ENCODE peak calls at places on chromosomes 7 and 10, in nine cellular contexts. K is activated CD4-positive, alpha-beta T cell treated with anti-CD3 and anti-CD28 coated beads, Interleukin-2, amount 50 U/mL, for 1 hour; L is natural killer cell; P is stimulated activated CD8-positive, alpha-beta memory T cell treated with anti-CD3 and anti-CD28 coated beads, Interleukin-15, amount 100 ng/mL, for 4 hours; X is nephron progenitor cell; E is PC-3; N is HEK293T; I is hypothalamus; S is choroid plexus epithelial cell. G is an unnamed sample.

GRCh38 chr10:93006435-93007039 is 54.1 kb upstream of the CYP26C1 start:
- DNase-seq in K (no peak), L (no peak), P (no peak), X (peak), E (peak), N (peak), I (no peak), S (peak), G (peak)

GRCh38 chr7:130966246-130967009 is 232.4 kb upstream of the KLF14 start:
- DNase-seq in K (no peak), L (no peak), P (no peak), X (no peak), E (no peak), N (no peak), I (no peak), S (peak), G (no peak)

GRCh38 chr10:132236161-132236560 is 49.4 kb downstream of the DPYSL4 start:
- DNase-seq in K (no peak), L (no peak), P (no peak), X (no peak), E (no peak), N (no peak), I (no peak), S (no peak), G (no peak)

GRCh38 chr10:96089116-96089515 is 41.0 kb upstream of the ZNF518A start:
- DNase-seq in K (no peak), L (no peak), P (no peak), X (no peak), E (no peak), N (no peak), I (no peak), S (no peak), G (no peak)

GRCh38 chr7:2604608-2605174 is 27.1 kb upstream of the TTYH3 start:
- DNase-seq in K (no peak), L (no peak), P (no peak), X (no peak), E (no peak), N (no peak), I (no peak), S (no peak), G (no peak)

GRCh38 chr10:21071001-21071673 is 174.0 kb upstream of the NEBL start:
- DNase-seq in K (no peak), L (no peak), P (no peak), X (no peak), E (no peak), N (no peak), I (no peak), S (no peak), G (no peak)

GRCh38 chr7:1026721-1027151 is 17.6 kb upstream of the GPR146 start:
- DNase-seq in K (no peak), L (no peak), P (no peak), X (no peak), E (no peak), N (no peak), I (no peak), S (no peak), G (no peak)

GRCh38 chr7:134865001-134865845 is 85.8 kb downstream of the CALD1 start:
- DNase-seq in K (peak), L (no peak), P (peak), X (no peak), E (no peak), N (no peak), I (no peak), S (peak), G (no peak)

GRCh38 chr7:154302380-154302779 is 250.2 kb downstream of the DPP6 start:
- DNase-seq in K (no peak), L (no peak), P (no peak), X (no peak), E (no peak), N (no peak), I (no peak), S (no peak), G (no peak)

GRCh38 chr7:45000096-45001032 is at the start of gene CCM2:
- DNase-seq in K (no peak), L (no peak), P (no peak), X (no peak), E (peak), N (peak), I (no peak), S (peak), G (no peak)

GRCh38 chr7:2510130-2510776 is 9.3 kb upstream of the LFNG start:
- DNase-seq in K (no peak), L (no peak), P (no peak), X (no peak), E (no peak), N (no peak), I (no peak), S (no peak), G (no peak)

GRCh38 chr7:156816943-156817572 is 75.9 kb downstream of the LMBR1 start:
- DNase-seq in K (no peak), L (no peak), P (no peak), X (no peak), E (peak), N (no peak), I (no peak), S (peak), G (peak)

GRCh38 chr10:93993782-93994668 is at the start of gene PLCE1:
- DNase-seq in K (no peak), L (no peak), P (no peak), X (peak), E (peak), N (peak), I (peak), S (peak), G (peak)

GRCh38 chr7:43572516-43573049 is 10.3 kb upstream of the STK17A start:
- DNase-seq in K (no peak), L (no peak), P (no peak), X (no peak), E (peak), N (no peak), I (peak), S (peak), G (peak)

GRCh38 chr10:71246591-71247143 is 34.3 kb downstream of the UNC5B start:
- DNase-seq in K (no peak), L (no peak), P (no peak), X (no peak), E (peak), N (no peak), I (no peak), S (no peak), G (peak)

GRCh38 chr10:3071405-3072198 is 4.3 kb downstream of the PFKP start:
- DNase-seq in K (no peak), L (no peak), P (peak), X (no peak), E (peak), N (no peak), I (no peak), S (peak), G (peak)

GRCh38 chr10:11424456-11425287 is 186.8 kb downstream of the USP6NL start:
- DNase-seq in K (no peak), L (no peak), P (no peak), X (peak), E (peak), N (peak), I (peak), S (peak), G (peak)

GRCh38 chr10:32983333-32983909 is 25.4 kb upstream of the ITGB1 start:
- DNase-seq in K (no peak), L (peak), P (no peak), X (peak), E (peak), N (no peak), I (no peak), S (peak), G (peak)

GRCh38 chr10:82463614-82464013 is 588.6 kb downstream of the NRG3 start:
- DNase-seq in K (no peak), L (no peak), P (no peak), X (no peak), E (no peak), N (no peak), I (no peak), S (no peak), G (no peak)

GRCh38 chr10:68553599-68553998 is 6.5 kb upstream of the TET1 start:
- DNase-seq in K (no peak), L (no peak), P (no peak), X (no peak), E (no peak), N (no peak), I (no peak), S (no peak), G (no peak)

GRCh38 chr10:101090597-101090996 is 28.8 kb downstream of the KAZALD1 start:
- DNase-seq in K (no peak), L (no peak), P (no peak), X (no peak), E (no peak), N (no peak), I (no peak), S (no peak), G (no peak)

GRCh38 chr10:86100581-86101061 is 266.0 kb downstream of the GRID1 start:
- DNase-seq in K (no peak), L (no peak), P (no peak), X (no peak), E (peak), N (peak), I (no peak), S (peak), G (peak)

GRCh38 chr7:18901351-18901750 is 216.1 kb downstream of the TWIST1 start:
- DNase-seq in K (no peak), L (no peak), P (no peak), X (no peak), E (no peak), N (no peak), I (no peak), S (no peak), G (no peak)

GRCh38 chr7:79455173-79455790 is 1.8 kb upstream of the MAGI2 start:
- DNase-seq in K (no peak), L (no peak), P (no peak), X (no peak), E (no peak), N (no peak), I (no peak), S (no peak), G (no peak)

GRCh38 chr10:102660891-102661613 is 16.8 kb downstream of the TRIM8 start:
- DNase-seq in K (peak), L (peak), P (no peak), X (peak), E (no peak), N (no peak), I (peak), S (peak), G (no peak)

GRCh38 chr7:106626376-106627293 is 34.3 kb downstream of the CCDC71L start:
- DNase-seq in K (no peak), L (no peak), P (no peak), X (no peak), E (peak), N (no peak), I (no peak), S (no peak), G (peak)

GRCh38 chr10:125639846-125640245 is 43.1 kb downstream of the TEX36 start:
- DNase-seq in K (no peak), L (no peak), P (no peak), X (no peak), E (no peak), N (no peak), I (no peak), S (no peak), G (no peak)

GRCh38 chr10:3287566-3288445 is 115.2 kb upstream of the PITRM1 start:
- DNase-seq in K (no peak), L (no peak), P (no peak), X (no peak), E (peak), N (peak), I (no peak), S (no peak), G (no peak)

GRCh38 chr10:109022417-109023049 is 900.8 kb downstream of the XPNPEP1 start:
- DNase-seq in K (no peak), L (no peak), P (no peak), X (no peak), E (no peak), N (no peak), I (no peak), S (no peak), G (no peak)

GRCh38 chr10:92567952-92568600 is 5.8 kb downstream of the IDE start:
- DNase-seq in K (no peak), L (no peak), P (no peak), X (no peak), E (peak), N (no peak), I (no peak), S (peak), G (peak)

GRCh38 chr10:125397608-125398007 is 237.2 kb upstream of the CTBP2 start:
- DNase-seq in K (no peak), L (no peak), P (no peak), X (no peak), E (no peak), N (no peak), I (no peak), S (no peak), G (no peak)

GRCh38 chr10:22727112-22727511 is 12.7 kb upstream of the PIP4K2A start:
- DNase-seq in K (no peak), L (no peak), P (no peak), X (no peak), E (no peak), N (no peak), I (no peak), S (no peak), G (no peak)

GRCh38 chr10:7102084-7102483 is 308.8 kb downstream of the SFMBT2 start:
- DNase-seq in K (no peak), L (no peak), P (no peak), X (no peak), E (no peak), N (no peak), I (no peak), S (no peak), G (no peak)

GRCh38 chr10:70132098-70133029 is at the start of gene AIFM2:
- DNase-seq in K (peak), L (peak), P (no peak), X (peak), E (peak), N (peak), I (peak), S (peak), G (peak)

GRCh38 chr7:73353243-73353642 is 25.3 kb downstream of the FKBP6 start:
- DNase-seq in K (no peak), L (no peak), P (no peak), X (no peak), E (no peak), N (no peak), I (no peak), S (no peak), G (no peak)

GRCh38 chr10:109456566-109457361 is 466.5 kb downstream of the XPNPEP1 start:
- DNase-seq in K (no peak), L (no peak), P (no peak), X (peak), E (no peak), N (no peak), I (peak), S (no peak), G (no peak)